ENCODE peak calls at places on chromosome 10, in four cellular contexts. I, Q, K and O are unnamed samples.

GRCh38 chr10:103847346-103847745 is 8.0 kb downstream of the SH3PXD2A start:
- DNase-seq in I (no peak), Q (no peak), K (no peak), O (no peak)

GRCh38 chr10:28581916-28582315 is 49.0 kb downstream of the WAC start:
- DNase-seq in I (no peak), Q (no peak), K (no peak), O (no peak)

GRCh38 chr10:62075912-62076311 is 174.4 kb downstream of the ARID5B start:
- DNase-seq in I (no peak), Q (no peak), K (no peak), O (no peak)

GRCh38 chr10:127028556-127028955 is 123.3 kb downstream of the DOCK1 start:
- DNase-seq in I (no peak), Q (no peak), K (peak; percentile 25), O (no peak)

GRCh38 chr10:3741688-3742461 is 43.1 kb downstream of the KLF6 start:
- DNase-seq in I (no peak), Q (no peak), K (no peak), O (no peak)

GRCh38 chr10:99457808-99458207 is 27.4 kb upstream of the GOT1 start:
- DNase-seq in I (no peak), Q (no peak), K (no peak), O (no peak)

GRCh38 chr10:14009315-14010082 is 321.2 kb downstream of the FRMD4A start:
- DNase-seq in I (no peak), Q (no peak), K (no peak), O (no peak)

GRCh38 chr10:89242840-89243586 is 8.6 kb downstream of the LIPA start:
- DNase-seq in I (no peak), Q (no peak), K (no peak), O (no peak)

GRCh38 chr10:60536529-60537114 is 146.9 kb upstream of the ANK3 start:
- DNase-seq in I (no peak), Q (no peak), K (no peak), O (no peak)

GRCh38 chr10:47150581-47150980 is 149.4 kb upstream of the GDF10 start:
- DNase-seq in I (no peak), Q (no peak), K (no peak), O (no peak)

GRCh38 chr10:50990568-50991495 is 83.5 kb upstream of the PRKG1 start:
- DNase-seq in I (peak; percentile 57), Q (no peak), K (peak; percentile 67), O (peak; percentile 49)

GRCh38 chr10:22420787-22421517 is 75.7 kb downstream of the SPAG6 start:
- DNase-seq in I (no peak), Q (no peak), K (no peak), O (no peak)

GRCh38 chr10:46014683-46015405 is 15.6 kb downstream of the NCOA4 start:
- DNase-seq in I (no peak), Q (no peak), K (no peak), O (no peak)

GRCh38 chr10:10330481-10330880 is 687.2 kb upstream of the CELF2 start:
- DNase-seq in I (no peak), Q (no peak), K (no peak), O (no peak)

GRCh38 chr10:78177431-78178185 is 143.9 kb downstream of the RPS24 start:
- DNase-seq in I (no peak), Q (no peak), K (peak; percentile 22), O (no peak)

GRCh38 chr10:18229839-18230238 is 89.6 kb downstream of the CACNB2 start:
- DNase-seq in I (no peak), Q (no peak), K (no peak), O (no peak)

GRCh38 chr10:114265392-114266053 is 26.5 kb downstream of the VWA2 start:
- DNase-seq in I (peak; percentile 51), Q (no peak), K (peak; percentile 32), O (no peak)

GRCh38 chr10:61628875-61629513 is 33.7 kb upstream of the CABCOCO1 start:
- DNase-seq in I (peak; percentile 31), Q (peak; percentile 54), K (no peak), O (no peak)

GRCh38 chr10:44396671-44397191 is 11.8 kb upstream of the CXCL12 start:
- DNase-seq in I (peak; percentile 12), Q (no peak), K (no peak), O (peak; percentile 38)

GRCh38 chr10:126905776-126906703 is 812 bp downstream of the DOCK1 start:
- DNase-seq in I (no peak), Q (no peak), K (no peak), O (peak; percentile 73)

GRCh38 chr10:133418289-133418993 is 6.0 kb downstream of the SPRN start:
- DNase-seq in I (no peak), Q (peak; percentile 27), K (no peak), O (no peak)

GRCh38 chr10:133412381-133412711 is 12.1 kb downstream of the SPRN start:
- DNase-seq in I (no peak), Q (no peak), K (no peak), O (no peak)

GRCh38 chr10:133419211-133419950 is 5.0 kb downstream of the SPRN start:
- DNase-seq in I (no peak), Q (peak; percentile 52), K (no peak), O (no peak)

GRCh38 chr10:133411523-133412380 is 12.7 kb downstream of the SPRN start:
- DNase-seq in I (no peak), Q (no peak), K (no peak), O (no peak)

GRCh38 chr10:133415752-133416151 is 8.7 kb downstream of the SPRN start:
- DNase-seq in I (no peak), Q (peak; percentile 51), K (no peak), O (no peak)
- H3K36me3 ChIP-seq in I (no peaks in the 10 kb centered on the region), Q (peaks cover 42% of the 10 kb centered on the region), K (peaks cover 81% of the 10 kb centered on the region), O (peaks cover 23% of the 10 kb centered on the region)

GRCh38 chr10:86023931-86024554 is 342.6 kb downstream of the GRID1 start:
- DNase-seq in I (no peak), Q (no peak), K (no peak), O (no peak)

GRCh38 chr10:86025509-86025908 is 341.1 kb downstream of the GRID1 start:
- DNase-seq in I (no peak), Q (no peak), K (no peak), O (no peak)

GRCh38 chr10:86024555-86025001 is 342.0 kb downstream of the GRID1 start:
- DNase-seq in I (no peak), Q (no peak), K (no peak), O (no peak)

GRCh38 chr10:86023336-86023735 is 343.3 kb downstream of the GRID1 start:
- DNase-seq in I (no peak), Q (no peak), K (no peak), O (no peak)

DNA sequence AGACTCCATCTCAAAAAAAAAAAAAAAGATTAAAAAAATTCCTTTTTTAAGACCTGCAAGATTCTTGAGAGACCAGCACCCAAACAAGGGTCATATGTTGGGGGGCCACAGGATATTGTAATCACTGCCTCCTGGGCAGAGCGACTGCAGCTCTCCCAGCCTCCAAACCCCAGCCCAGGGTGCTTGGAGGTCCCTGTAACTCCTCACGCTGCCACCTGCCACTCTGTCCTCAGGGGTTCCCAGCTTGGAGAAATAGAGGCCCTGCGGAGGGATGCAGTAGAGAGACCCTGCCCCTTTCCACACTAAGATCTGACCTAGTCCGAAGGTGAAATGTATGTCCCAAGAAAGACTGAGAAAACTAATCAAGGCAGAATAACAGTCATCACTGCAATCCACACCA is 343.7 kb downstream of the GRID1 start:
- DNase-seq in I (no peak), Q (no peak), K (no peak), O (no peak)
- H3K4me1 ChIP-seq in I (no peaks in the 10 kb centered on the region), Q (no peaks in the 10 kb centered on the region), K (no peaks in the 10 kb centered on the region), O (peaks cover 17% of the 10 kb centered on the region)

GRCh38 chr10:79353000-79353406 is 5.7 kb downstream of the PPIF start:
- DNase-seq in I (no peak), Q (no peak), K (no peak), O (peak; percentile 62)
- H3K36me3 ChIP-seq in I (no peaks in the 10 kb centered on the region), Q (peaks cover 71% of the 10 kb centered on the region), K (peaks cover 74% of the 10 kb centered on the region), O (peaks cover 17% of the 10 kb centered on the region)

GRCh38 chr10:86817246-86817645 is 60.8 kb downstream of the BMPR1A start:
- DNase-seq in I (no peak), Q (no peak), K (no peak), O (no peak)

GRCh38 chr10:86813101-86813500 is 56.7 kb downstream of the BMPR1A start:
- DNase-seq in I (no peak), Q (no peak), K (no peak), O (no peak)

GRCh38 chr10:86819567-86819966 is 63.1 kb downstream of the BMPR1A start:
- DNase-seq in I (no peak), Q (no peak), K (no peak), O (no peak)

GRCh38 chr10:86815035-86815617 is 58.7 kb downstream of the BMPR1A start:
- DNase-seq in I (no peak), Q (no peak), K (no peak), O (no peak)

GRCh38 chr10:86815640-86816039 is 59.2 kb downstream of the BMPR1A start:
- DNase-seq in I (no peak), Q (no peak), K (no peak), O (no peak)
- H3K4me1 ChIP-seq in I (no peaks in the 10 kb centered on the region), Q (no peaks in the 10 kb centered on the region), K (no peaks in the 10 kb centered on the region), O (no peaks in the 10 kb centered on the region)

DNA sequence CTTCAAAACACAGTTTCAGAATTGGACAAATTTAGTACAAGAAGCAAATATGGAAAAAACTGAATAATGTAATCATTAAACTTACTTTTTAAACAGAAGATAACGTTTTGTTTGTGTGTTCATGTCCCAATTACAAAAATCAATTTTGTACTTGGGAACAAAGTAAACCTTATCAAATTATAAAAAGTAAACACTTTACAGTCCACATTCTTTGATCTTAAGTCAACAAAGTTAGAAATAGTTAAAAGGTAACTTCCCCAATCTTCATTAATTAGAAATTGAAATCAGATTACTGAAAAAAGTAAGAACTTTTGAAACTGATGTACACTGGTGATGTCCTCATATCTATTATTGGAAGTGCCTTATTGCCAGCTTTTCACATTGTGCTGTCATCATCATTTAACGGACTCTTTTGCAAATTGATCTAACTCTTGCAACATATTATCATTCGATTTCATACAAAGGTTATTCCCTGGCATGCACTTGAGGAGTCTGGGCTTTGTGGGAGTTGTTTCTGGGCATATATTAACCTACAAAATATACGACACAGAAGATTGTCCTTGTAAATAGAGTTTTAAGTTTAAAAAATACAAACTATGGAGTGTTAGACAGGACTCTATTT is 15.1 kb upstream of the CYP2E1 start:
- DNase-seq in I (no peak), Q (no peak), K (no peak), O (no peak)
- H3K36me3 ChIP-seq in I (no peaks in the 10 kb centered on the region), Q (no peaks in the 10 kb centered on the region), K (no peaks in the 10 kb centered on the region), O (no peaks in the 10 kb centered on the region)

DNA sequence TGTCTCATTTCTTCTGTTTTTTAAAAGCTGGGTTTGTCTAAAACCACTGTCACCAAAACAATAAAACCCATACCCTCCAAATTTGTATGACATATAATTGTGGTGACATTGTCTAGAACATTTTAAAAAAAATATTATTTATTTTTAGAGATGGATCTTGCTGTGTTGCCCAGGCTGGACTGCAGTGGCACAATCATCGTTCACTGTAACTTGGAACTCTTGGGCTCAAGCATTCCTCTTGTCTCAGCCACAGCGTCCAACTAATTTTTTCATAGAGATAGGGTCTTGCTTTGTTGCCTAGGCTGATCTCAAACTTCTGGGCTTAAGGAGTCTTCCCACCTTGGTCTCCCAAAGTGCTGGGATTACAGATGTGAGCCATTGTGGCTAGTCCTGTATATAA is 116.5 kb downstream of the CCNY start:
- DNase-seq in I (no peak), Q (no peak), K (no peak), O (no peak)
- H3K4me1 ChIP-seq in I (peaks cover 12% of the 10 kb centered on the region), Q (peaks cover 42% of the 10 kb centered on the region), K (peaks cover 24% of the 10 kb centered on the region), O (peaks cover 51% of the 10 kb centered on the region)